ENCODE peak calls at places on chromosomes 6 and 20, in four cellular contexts. W is NCI-H146, P is WTC11, L is NCI-H2081. N is an unnamed sample.

GRCh38 chr6:130908188-130908587 is 81.0 kb downstream of the SMLR1 start:
- DNase-seq in W (no peak), P (no peak), L (no peak), N (no peak)

GRCh38 chr6:12132351-12133222 is 120.5 kb downstream of the HIVEP1 start:
- DNase-seq in W (no peak), P (no peak), L (no peak), N (no peak)

GRCh38 chr20:53524589-53525311 is 68.9 kb downstream of the ZNF217 start:
- DNase-seq in W (no peak), P (peak; percentile 23), L (no peak), N (no peak)

GRCh38 chr20:60362531-60362930 is 404.3 kb downstream of the CDH26 start:
- DNase-seq in W (no peak), P (no peak), L (no peak), N (no peak)

GRCh38 chr6:112037783-112038216 is 16.1 kb upstream of the CCN6 start:
- DNase-seq in W (no peak), P (no peak), L (no peak), N (no peak)

GRCh38 chr6:100185615-100186014 is 191.6 kb upstream of the MCHR2 start:
- DNase-seq in W (no peak), P (no peak), L (no peak), N (no peak)

GRCh38 chr6:49252901-49253300 is 210.2 kb downstream of the MMUT start:
- DNase-seq in W (no peak), P (no peak), L (no peak), N (no peak)

GRCh38 chr20:62149532-62150235 is 6.1 kb downstream of the SS18L1 start:
- DNase-seq in W (no peak), P (no peak), L (no peak), N (no peak)

GRCh38 chr6:101386982-101387381 is 6.5 kb upstream of the GRIK2 start:
- DNase-seq in W (no peak), P (no peak), L (no peak), N (no peak)

GRCh38 chr6:143575440-143575839 is 63.9 kb upstream of the FUCA2 start:
- DNase-seq in W (peak; percentile 87), P (peak; percentile 32), L (peak; percentile 71), N (peak; percentile 7)

GRCh38 chr20:16491277-16491912 is 81.9 kb downstream of the KIF16B start:
- DNase-seq in W (no peak), P (no peak), L (no peak), N (no peak)